ENCODE peak calls at places on chromosomes 5 and 9, in five cellular contexts. One of them, this sample, is unnamed.

GRCh38 chr5:10685103-10685502 is 75.9 kb downstream of the DAP start:
- DNase-seq in IMR-90: no peak
- DNase-seq in H9: no peak
- DNase-seq in T-helper 1 cell: no peak
- DNase-seq in RCC 7860: no peak
- DNase-seq in this sample: no peak

GRCh38 chr5:133366438-133366837 is 245.9 kb downstream of the FSTL4 start:
- DNase-seq in IMR-90: no peak
- DNase-seq in H9: no peak
- DNase-seq in T-helper 1 cell: no peak
- DNase-seq in RCC 7860: no peak
- DNase-seq in this sample: no peak

GRCh38 chr5:155728146-155728856 is 598.7 kb upstream of the SGCD start:
- DNase-seq in IMR-90: peak
- DNase-seq in H9: peak
- DNase-seq in T-helper 1 cell: no peak
- DNase-seq in RCC 7860: no peak
- DNase-seq in this sample: no peak

GRCh38 chr5:172770675-172771438 is at the start of gene DUSP1:
- DNase-seq in IMR-90: peak
- DNase-seq in H9: peak
- DNase-seq in T-helper 1 cell: peak
- DNase-seq in RCC 7860: peak
- DNase-seq in this sample: peak

GRCh38 chr9:88173378-88173999 is 35.2 kb upstream of the SPATA31C2 start:
- DNase-seq in IMR-90: peak
- DNase-seq in H9: peak
- DNase-seq in T-helper 1 cell: peak
- DNase-seq in RCC 7860: peak
- DNase-seq in this sample: peak

GRCh38 chr5:76029739-76030138 is 53.4 kb upstream of the SV2C start:
- DNase-seq in IMR-90: no peak
- DNase-seq in H9: no peak
- DNase-seq in T-helper 1 cell: no peak
- DNase-seq in RCC 7860: no peak
- DNase-seq in this sample: no peak

GRCh38 chr9:68702493-68702892 is 2.5 kb upstream of the PIP5K1B start:
- DNase-seq in IMR-90: peak
- DNase-seq in H9: no peak
- DNase-seq in T-helper 1 cell: no peak
- DNase-seq in RCC 7860: no peak
- DNase-seq in this sample: no peak

GRCh38 chr5:78666041-78666444 is 17.5 kb upstream of the LHFPL2 start:
- DNase-seq in IMR-90: peak
- DNase-seq in H9: no peak
- DNase-seq in T-helper 1 cell: no peak
- DNase-seq in RCC 7860: no peak
- DNase-seq in this sample: no peak

GRCh38 chr9:129785866-129786265 is 17.1 kb upstream of the TOR1B start:
- DNase-seq in IMR-90: no peak
- DNase-seq in H9: no peak
- DNase-seq in T-helper 1 cell: no peak
- DNase-seq in RCC 7860: no peak
- DNase-seq in this sample: no peak

GRCh38 chr5:352639-353598 is 31.4 kb downstream of the AHRR start:
- DNase-seq in IMR-90: no peak
- DNase-seq in H9: peak
- DNase-seq in T-helper 1 cell: no peak
- DNase-seq in RCC 7860: no peak
- DNase-seq in this sample: no peak

GRCh38 chr9:20028192-20028848 is 239.5 kb upstream of the SLC24A2 start:
- DNase-seq in IMR-90: no peak
- DNase-seq in H9: no peak
- DNase-seq in T-helper 1 cell: no peak
- DNase-seq in RCC 7860: no peak
- DNase-seq in this sample: no peak

GRCh38 chr9:125261501-125262216 is at the start of gene GAPVD1:
- DNase-seq in IMR-90: peak
- DNase-seq in H9: peak
- DNase-seq in T-helper 1 cell: peak
- DNase-seq in RCC 7860: peak
- DNase-seq in this sample: peak

GRCh38 chr5:74034738-74035137 is 408.7 kb downstream of the ARHGEF28 start:
- DNase-seq in IMR-90: peak
- DNase-seq in H9: no peak
- DNase-seq in T-helper 1 cell: no peak
- DNase-seq in RCC 7860: peak
- DNase-seq in this sample: peak